ENCODE peak calls at places on chromosomes 1 and 21, in five cellular contexts. One of them, this sample, is unnamed. For H3K9me3, the result is how much of the 10 kb centered on the place peaks cover.

GRCh38 chr1:205344010-205344808 is 12.5 kb downstream of the KLHDC8A start:
- DNase-seq in ovary: no peak
- DNase-seq in stomach: peak
- DNase-seq in AG04450: no peak
- DNase-seq in heart right ventricle: no peak
- DNase-seq in this sample: no peak

GRCh38 chr21:42366292-42367010 is at the start of gene TFF1:
- DNase-seq in ovary: no peak
- DNase-seq in stomach: peak
- DNase-seq in heart right ventricle: no peak
- DNase-seq in AG04450: no peak
- DNase-seq in this sample: no peak

GRCh38 chr1:65323246-65323645 is 13.9 kb downstream of the DNAJC6 start:
- DNase-seq in stomach: no peak
- DNase-seq in heart right ventricle: no peak
- DNase-seq in ovary: no peak
- DNase-seq in AG04450: no peak
- DNase-seq in this sample: no peak

GRCh38 chr1:24558902-24559791 is 3.3 kb downstream of the NCMAP start:
- DNase-seq in AG04450: peak
- DNase-seq in stomach: peak
- DNase-seq in ovary: peak
- DNase-seq in heart right ventricle: peak
- DNase-seq in this sample: no peak

GRCh38 chr1:50978144-50978851 is 8.3 kb downstream of the CDKN2C start:
- DNase-seq in ovary: peak
- DNase-seq in heart right ventricle: peak
- DNase-seq in AG04450: no peak
- DNase-seq in stomach: peak
- DNase-seq in this sample: peak

GRCh38 chr1:237789619-237790018 is 101.1 kb downstream of the ZP4 start:
- DNase-seq in ovary: no peak
- DNase-seq in AG04450: no peak
- DNase-seq in stomach: no peak
- DNase-seq in heart right ventricle: no peak
- DNase-seq in this sample: no peak

GRCh38 chr1:216314369-216315095 is 108.7 kb downstream of the USH2A start:
- DNase-seq in ovary: no peak
- DNase-seq in AG04450: no peak
- DNase-seq in heart right ventricle: no peak
- DNase-seq in stomach: no peak
- DNase-seq in this sample: no peak

GRCh38 chr1:53470584-53470983 is 11.4 kb downstream of the DMRTB1 start:
- DNase-seq in heart right ventricle: no peak
- DNase-seq in stomach: no peak
- DNase-seq in AG04450: no peak
- DNase-seq in ovary: no peak
- DNase-seq in this sample: no peak

GRCh38 chr1:116405241-116406135 is 32.4 kb downstream of the ATP1A1 start:
- DNase-seq in heart right ventricle: no peak
- DNase-seq in stomach: no peak
- DNase-seq in ovary: no peak
- DNase-seq in AG04450: no peak
- DNase-seq in this sample: no peak

GRCh38 chr1:182549346-182549745 is 39.7 kb downstream of the RNASEL start:
- DNase-seq in stomach: no peak
- DNase-seq in ovary: no peak
- DNase-seq in heart right ventricle: no peak
- DNase-seq in AG04450: no peak
- DNase-seq in this sample: no peak

GRCh38 chr21:42537106-42537742 is 23.6 kb downstream of the SLC37A1 start:
- DNase-seq in heart right ventricle: no peak
- DNase-seq in stomach: no peak
- DNase-seq in AG04450: no peak
- DNase-seq in ovary: no peak
- DNase-seq in this sample: no peak

DNA sequence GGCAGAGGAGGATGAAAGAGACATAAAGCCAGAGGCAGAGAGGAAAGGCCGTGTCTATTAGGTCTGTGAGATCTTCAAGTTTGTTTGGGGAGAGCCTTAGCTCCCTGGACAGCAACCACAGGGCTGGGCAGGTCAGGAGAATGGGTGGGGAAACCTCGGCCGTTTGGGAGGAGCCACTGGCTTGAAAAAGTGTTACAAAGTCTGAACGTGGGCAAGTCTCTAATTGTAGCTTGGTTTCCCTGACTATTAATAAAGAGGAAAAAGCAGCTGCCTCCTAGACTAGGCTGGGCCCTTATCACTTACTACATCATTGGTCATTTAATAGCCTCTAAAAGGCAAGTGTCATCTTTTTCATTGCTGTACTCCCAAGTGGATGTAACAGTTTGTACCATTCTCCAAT is at the start of gene CCDC17:
- DNase-seq in AG04450: no peak
- DNase-seq in heart right ventricle: no peak
- DNase-seq in ovary: no peak
- DNase-seq in stomach: no peak
- DNase-seq in this sample: no peak
- H3K27ac ChIP-seq in AG04450: no peak
- H3K27ac ChIP-seq in heart right ventricle: peak
- H3K27ac ChIP-seq in ovary: no peak
- H3K27ac ChIP-seq in stomach: no peak
- H3K27ac ChIP-seq in this sample: no peak

DNA sequence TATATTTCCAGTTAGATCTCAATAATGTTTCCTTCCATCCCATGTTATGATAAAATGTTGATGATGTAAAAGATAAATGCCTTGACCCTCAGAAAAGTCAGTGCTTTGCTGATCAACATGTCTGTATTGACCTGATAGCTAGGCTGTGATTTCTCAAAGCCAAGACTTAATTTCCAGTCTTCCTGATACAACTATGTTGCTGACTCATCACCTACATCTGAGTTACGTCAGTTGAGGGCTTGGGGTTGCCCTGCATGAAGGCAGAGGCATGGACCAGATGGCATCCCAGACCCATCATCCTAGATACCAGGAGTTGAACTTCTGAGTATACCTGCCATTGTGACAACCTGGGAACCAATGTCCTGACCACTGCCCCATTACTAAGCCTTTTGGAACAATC is 4.8 kb downstream of the LCE1D start:
- DNase-seq in heart right ventricle: no peak
- DNase-seq in ovary: no peak
- DNase-seq in stomach: no peak
- DNase-seq in AG04450: no peak
- DNase-seq in this sample: no peak
- H3K9me3 ChIP-seq in heart right ventricle: under half
- H3K9me3 ChIP-seq in ovary: under half
- H3K9me3 ChIP-seq in stomach: under half
- H3K9me3 ChIP-seq in AG04450: under half
- H3K9me3 ChIP-seq in this sample: under half

GRCh38 chr1:68218485-68218884 is 13.8 kb downstream of the WLS start:
- DNase-seq in AG04450: no peak
- DNase-seq in ovary: no peak
- DNase-seq in stomach: peak
- DNase-seq in heart right ventricle: no peak
- DNase-seq in this sample: no peak
- H3K27ac ChIP-seq in AG04450: no peak
- H3K27ac ChIP-seq in ovary: no peak
- H3K27ac ChIP-seq in stomach: peak
- H3K27ac ChIP-seq in heart right ventricle: no peak
- H3K27ac ChIP-seq in this sample: no peak

DNA sequence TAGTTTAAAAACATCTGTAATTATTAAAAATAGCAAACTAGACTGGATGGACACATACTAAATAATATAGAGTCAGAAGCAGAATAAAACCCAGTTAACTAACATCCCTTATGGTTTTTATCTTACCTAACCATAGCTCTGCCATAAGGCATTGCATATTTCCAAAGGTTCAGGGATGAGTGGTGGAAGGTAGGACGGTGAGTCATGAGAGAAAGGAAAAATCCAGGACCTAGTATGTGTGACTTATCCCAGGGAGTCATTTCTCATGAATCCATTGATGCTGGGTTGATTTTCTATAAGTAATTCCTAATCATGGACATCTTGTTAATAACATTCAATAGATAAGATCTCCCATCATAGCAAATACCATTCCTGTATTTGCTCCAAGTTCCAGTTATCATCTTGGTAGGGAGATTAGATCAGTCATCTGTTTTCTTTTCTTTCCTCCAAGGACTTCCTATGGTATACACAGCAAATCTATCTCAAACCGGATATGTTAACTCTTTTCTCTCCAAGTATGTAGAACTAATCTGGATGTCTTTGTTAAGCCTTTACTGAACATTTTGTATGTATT is 490.7 kb upstream of the B3GALT2 start:
- DNase-seq in heart right ventricle: no peak
- DNase-seq in ovary: no peak
- DNase-seq in AG04450: no peak
- DNase-seq in stomach: no peak
- DNase-seq in this sample: no peak
- H3K9me3 ChIP-seq in heart right ventricle: under half
- H3K9me3 ChIP-seq in ovary: under half
- H3K9me3 ChIP-seq in AG04450: under half
- H3K9me3 ChIP-seq in stomach: under half
- H3K9me3 ChIP-seq in this sample: under half

GRCh38 chr1:178607718-178608408 is 95.0 kb downstream of the TEX35 start:
- DNase-seq in stomach: no peak
- DNase-seq in heart right ventricle: no peak
- DNase-seq in AG04450: no peak
- DNase-seq in ovary: no peak
- DNase-seq in this sample: no peak

GRCh38 chr1:178612261-178612660 is 99.4 kb downstream of the TEX35 start:
- DNase-seq in AG04450: no peak
- DNase-seq in ovary: no peak
- DNase-seq in heart right ventricle: no peak
- DNase-seq in stomach: no peak
- DNase-seq in this sample: no peak

GRCh38 chr1:178613271-178613945 is 100.5 kb downstream of the TEX35 start:
- DNase-seq in ovary: no peak
- DNase-seq in stomach: no peak
- DNase-seq in heart right ventricle: no peak
- DNase-seq in AG04450: no peak
- DNase-seq in this sample: no peak

GRCh38 chr1:178606839-178607238 is 93.9 kb downstream of the TEX35 start:
- DNase-seq in ovary: no peak
- DNase-seq in AG04450: no peak
- DNase-seq in stomach: no peak
- DNase-seq in heart right ventricle: no peak
- DNase-seq in this sample: no peak

DNA sequence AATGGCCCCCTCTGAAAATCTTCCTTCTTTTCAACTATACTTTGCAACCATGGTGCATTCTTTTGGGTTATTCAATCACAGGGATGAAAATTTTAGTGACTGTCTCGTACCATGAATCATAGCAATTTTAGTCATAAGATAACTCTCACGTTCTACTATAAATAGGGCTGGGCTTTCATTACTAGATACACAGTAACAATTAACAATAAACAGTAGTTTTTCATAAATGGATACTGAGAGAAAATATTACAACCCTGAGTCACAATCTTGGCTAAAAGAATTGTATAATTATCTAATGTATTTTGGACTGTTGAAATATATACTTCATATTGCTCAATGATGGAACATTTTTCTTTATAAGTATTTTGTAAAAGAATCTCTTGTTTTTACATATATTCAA is 96.1 kb downstream of the TEX35 start:
- DNase-seq in heart right ventricle: no peak
- DNase-seq in ovary: no peak
- DNase-seq in stomach: no peak
- DNase-seq in AG04450: peak
- DNase-seq in this sample: no peak
- H3K27ac ChIP-seq in heart right ventricle: no peak
- H3K27ac ChIP-seq in ovary: no peak
- H3K27ac ChIP-seq in stomach: no peak
- H3K27ac ChIP-seq in AG04450: peak
- H3K27ac ChIP-seq in this sample: no peak

GRCh38 chr1:230285351-230285750 is 140.8 kb downstream of the PGBD5 start:
- DNase-seq in stomach: no peak
- DNase-seq in AG04450: no peak
- DNase-seq in heart right ventricle: no peak
- DNase-seq in ovary: peak
- DNase-seq in this sample: no peak

GRCh38 chr1:230284891-230285290 is 141.2 kb downstream of the PGBD5 start:
- DNase-seq in heart right ventricle: no peak
- DNase-seq in ovary: no peak
- DNase-seq in AG04450: no peak
- DNase-seq in stomach: no peak
- DNase-seq in this sample: peak

GRCh38 chr1:230281531-230281930 is 144.6 kb downstream of the PGBD5 start:
- DNase-seq in ovary: peak
- DNase-seq in AG04450: no peak
- DNase-seq in stomach: no peak
- DNase-seq in heart right ventricle: no peak
- DNase-seq in this sample: peak

GRCh38 chr1:230282157-230282556 is 144.0 kb downstream of the PGBD5 start:
- DNase-seq in ovary: no peak
- DNase-seq in stomach: peak
- DNase-seq in heart right ventricle: no peak
- DNase-seq in AG04450: no peak
- DNase-seq in this sample: no peak

DNA sequence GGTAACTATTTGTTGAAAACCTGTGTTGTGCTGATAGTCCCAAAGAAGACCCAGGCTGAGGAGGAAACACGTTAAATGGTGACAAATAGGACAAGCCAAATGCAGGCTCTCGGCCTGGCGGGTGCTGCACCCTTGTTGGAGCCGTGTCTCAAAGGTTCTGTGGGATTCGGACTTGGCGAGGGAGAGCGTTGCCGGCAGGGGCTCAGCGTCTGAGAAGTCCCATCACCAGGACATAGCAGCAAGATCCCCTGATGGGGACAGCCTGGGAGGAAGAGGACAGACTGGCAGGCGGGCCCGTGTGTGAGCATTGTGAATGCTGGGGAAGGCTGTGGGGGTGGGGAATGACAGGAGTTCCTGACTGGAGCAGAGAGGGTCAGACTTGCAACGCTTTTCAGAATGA is 142.5 kb downstream of the PGBD5 start:
- DNase-seq in heart right ventricle: no peak
- DNase-seq in stomach: no peak
- DNase-seq in ovary: no peak
- DNase-seq in AG04450: no peak
- DNase-seq in this sample: no peak
- H3K9me3 ChIP-seq in heart right ventricle: under half
- H3K9me3 ChIP-seq in stomach: under half
- H3K9me3 ChIP-seq in ovary: under half
- H3K9me3 ChIP-seq in AG04450: under half
- H3K9me3 ChIP-seq in this sample: under half

This sample was measured in right lobe of liver.